ENCODE peak calls at places on chromosomes 2 and 18, in ten cellular contexts. R, P, G, E, A, Z, Y, J, I and H are unnamed samples.

GRCh38 chr18:67381608-67382150 is 134.8 kb downstream of the DSEL start:
- DNase-seq in E (no peak), G (no peak), R (no peak), Z (no peak), Y (no peak), I (no peak), J (no peak), P (no peak), A (no peak), H (no peak)

GRCh38 chr18:12308386-12309100 is 502 bp downstream of the TUBB6 start:
- DNase-seq in E (peak), R (peak), Y (no peak), I (peak), A (no peak), Z (peak), G (no peak), P (peak), J (peak), H (no peak)

GRCh38 chr2:64807417-64807816 is 153.7 kb upstream of the SERTAD2 start:
- DNase-seq in P (peak), Z (peak), E (peak), Y (no peak), J (no peak), G (peak), A (no peak), I (no peak), R (peak), H (no peak)

GRCh38 chr18:63409301-63409700 is 13.0 kb downstream of the VPS4B start:
- DNase-seq in Y (no peak), E (no peak), Z (no peak), P (peak), R (no peak), A (no peak), J (no peak), I (no peak), G (peak), H (no peak)

GRCh38 chr2:236113425-236113824 is 54.8 kb downstream of the GBX2 start:
- DNase-seq in R (no peak), E (no peak), J (no peak), A (no peak), Y (no peak), P (no peak), Z (no peak), I (peak), G (no peak), H (no peak)

GRCh38 chr2:100628506-100628905 is 65.7 kb downstream of the PDCL3 start:
- DNase-seq in P (no peak), Y (no peak), E (no peak), G (no peak), I (no peak), A (no peak), R (no peak), J (no peak), Z (no peak), H (no peak)

GRCh38 chr18:33184178-33184577 is 256.3 kb downstream of the CCDC178 start:
- DNase-seq in Z (no peak), P (no peak), J (no peak), E (no peak), Y (no peak), A (no peak), R (no peak), G (no peak), I (no peak), H (no peak)

GRCh38 chr2:4882421-4882820 is 809.8 kb upstream of the SOX11 start:
- DNase-seq in Z (no peak), Y (no peak), A (no peak), E (no peak), J (no peak), I (no peak), G (no peak), R (no peak), P (no peak), H (no peak)